ENCODE peak calls at places on chromosomes 4 and X, in five cellular contexts. One of them, this sample, is unnamed.

GRCh38 chr4:1718095-1718850 is 2.9 kb downstream of the TMEM129 start:
- DNase-seq in progenitor cell of endocrine pancreas: no peak
- DNase-seq in bronchial epithelial cell: no peak
- DNase-seq in H1: no peak
- DNase-seq in brain microvascular endothelial cell: no peak
- DNase-seq in this sample: no peak

GRCh38 chr4:111450867-111451266 is 694.4 kb upstream of the FAM241A start:
- DNase-seq in progenitor cell of endocrine pancreas: no peak
- DNase-seq in bronchial epithelial cell: no peak
- DNase-seq in H1: no peak
- DNase-seq in brain microvascular endothelial cell: no peak
- DNase-seq in this sample: no peak

GRCh38 chr4:16199132-16199531 is 27.1 kb downstream of the TAPT1 start:
- DNase-seq in progenitor cell of endocrine pancreas: no peak
- DNase-seq in bronchial epithelial cell: peak
- DNase-seq in H1: no peak
- DNase-seq in brain microvascular endothelial cell: no peak
- DNase-seq in this sample: no peak

GRCh38 chrX:104284407-104285000 is 29.8 kb upstream of the ESX1 start:
- DNase-seq in progenitor cell of endocrine pancreas: no peak
- DNase-seq in bronchial epithelial cell: no peak
- DNase-seq in H1: no peak
- DNase-seq in brain microvascular endothelial cell: no peak
- DNase-seq in this sample: no peak

GRCh38 chr4:153074501-153075255 is 129.6 kb upstream of the TRIM2 start:
- DNase-seq in progenitor cell of endocrine pancreas: no peak
- DNase-seq in bronchial epithelial cell: no peak
- DNase-seq in H1: no peak
- DNase-seq in brain microvascular endothelial cell: no peak
- DNase-seq in this sample: no peak

GRCh38 chrX:101759000-101759399 is 99.3 kb upstream of the ARMCX2 start:
- DNase-seq in progenitor cell of endocrine pancreas: no peak
- DNase-seq in bronchial epithelial cell: peak
- DNase-seq in H1: peak
- DNase-seq in brain microvascular endothelial cell: peak
- DNase-seq in this sample: no peak

GRCh38 chrX:7283741-7284140 is 135.8 kb upstream of the PUDP start:
- DNase-seq in progenitor cell of endocrine pancreas: no peak
- DNase-seq in bronchial epithelial cell: no peak
- DNase-seq in H1: no peak
- DNase-seq in brain microvascular endothelial cell: no peak
- DNase-seq in this sample: no peak

GRCh38 chr4:148162554-148162953 is 279.7 kb downstream of the NR3C2 start:
- DNase-seq in progenitor cell of endocrine pancreas: no peak
- DNase-seq in bronchial epithelial cell: no peak
- DNase-seq in H1: no peak
- DNase-seq in brain microvascular endothelial cell: no peak
- DNase-seq in this sample: no peak

GRCh38 chrX:73206366-73206765 is 8.3 kb downstream of the NAP1L2 start:
- DNase-seq in progenitor cell of endocrine pancreas: no peak
- DNase-seq in bronchial epithelial cell: no peak
- DNase-seq in H1: no peak
- DNase-seq in brain microvascular endothelial cell: no peak
- DNase-seq in this sample: no peak

GRCh38 chrX:16930392-16930791 is 16.1 kb upstream of the REPS2 start:
- DNase-seq in progenitor cell of endocrine pancreas: no peak
- DNase-seq in bronchial epithelial cell: no peak
- DNase-seq in H1: no peak
- DNase-seq in brain microvascular endothelial cell: no peak
- DNase-seq in this sample: no peak

GRCh38 chr4:134219043-134219442 is 17.5 kb upstream of the PABPC4L start:
- DNase-seq in progenitor cell of endocrine pancreas: no peak
- DNase-seq in bronchial epithelial cell: no peak
- DNase-seq in H1: no peak
- DNase-seq in brain microvascular endothelial cell: no peak
- DNase-seq in this sample: no peak

GRCh38 chr4:69060651-69061308 is 35.5 kb upstream of the UGT2B7 start:
- DNase-seq in progenitor cell of endocrine pancreas: no peak
- DNase-seq in bronchial epithelial cell: no peak
- DNase-seq in H1: no peak
- DNase-seq in brain microvascular endothelial cell: no peak
- DNase-seq in this sample: no peak

GRCh38 chr4:23966720-23967119 is 76.9 kb upstream of the PPARGC1A start:
- DNase-seq in progenitor cell of endocrine pancreas: no peak
- DNase-seq in bronchial epithelial cell: no peak
- DNase-seq in H1: no peak
- DNase-seq in brain microvascular endothelial cell: no peak
- DNase-seq in this sample: no peak

GRCh38 chrX:143768976-143769375 is 48.4 kb upstream of the SPANXN2 start:
- DNase-seq in progenitor cell of endocrine pancreas: no peak
- DNase-seq in bronchial epithelial cell: peak
- DNase-seq in H1: no peak
- DNase-seq in brain microvascular endothelial cell: no peak
- DNase-seq in this sample: no peak

GRCh38 chr4:138919094-138919936 is 96.3 kb upstream of the NOCT start:
- DNase-seq in progenitor cell of endocrine pancreas: peak
- DNase-seq in bronchial epithelial cell: peak
- DNase-seq in H1: peak
- DNase-seq in brain microvascular endothelial cell: peak
- DNase-seq in this sample: no peak

GRCh38 chr4:54100607-54101189 is 735 bp downstream of the GSX2 start:
- DNase-seq in progenitor cell of endocrine pancreas: no peak
- DNase-seq in bronchial epithelial cell: no peak
- DNase-seq in H1: peak
- DNase-seq in brain microvascular endothelial cell: no peak
- DNase-seq in this sample: no peak

GRCh38 chr4:155972098-155972497 is 18.4 kb upstream of the CTSO start:
- DNase-seq in progenitor cell of endocrine pancreas: no peak
- DNase-seq in bronchial epithelial cell: peak
- DNase-seq in H1: no peak
- DNase-seq in brain microvascular endothelial cell: peak
- DNase-seq in this sample: no peak

GRCh38 chr4:186104895-186105720 is 604 bp downstream of the FAM149A start:
- DNase-seq in progenitor cell of endocrine pancreas: peak
- DNase-seq in bronchial epithelial cell: no peak
- DNase-seq in H1: peak
- DNase-seq in brain microvascular endothelial cell: no peak
- DNase-seq in this sample: no peak

GRCh38 chrX:6777211-6778002 is 242.5 kb upstream of the VCX3A start:
- DNase-seq in progenitor cell of endocrine pancreas: no peak
- DNase-seq in bronchial epithelial cell: no peak
- DNase-seq in H1: no peak
- DNase-seq in brain microvascular endothelial cell: no peak
- DNase-seq in this sample: no peak

GRCh38 chr4:153418581-153418980 is 47.6 kb upstream of the TMEM131L start:
- DNase-seq in progenitor cell of endocrine pancreas: no peak
- DNase-seq in bronchial epithelial cell: no peak
- DNase-seq in H1: peak
- DNase-seq in brain microvascular endothelial cell: no peak
- DNase-seq in this sample: no peak

GRCh38 chr4:114659386-114660008 is 60.9 kb downstream of the UGT8 start:
- DNase-seq in progenitor cell of endocrine pancreas: peak
- DNase-seq in bronchial epithelial cell: peak
- DNase-seq in H1: peak
- DNase-seq in brain microvascular endothelial cell: peak
- DNase-seq in this sample: no peak

GRCh38 chr4:47717173-47717572 is 120.7 kb downstream of the CORIN start:
- DNase-seq in progenitor cell of endocrine pancreas: no peak
- DNase-seq in bronchial epithelial cell: no peak
- DNase-seq in H1: no peak
- DNase-seq in brain microvascular endothelial cell: no peak
- DNase-seq in this sample: no peak

GRCh38 chrX:30521440-30522182 is 56.0 kb downstream of the TASL start:
- DNase-seq in progenitor cell of endocrine pancreas: no peak
- DNase-seq in bronchial epithelial cell: peak
- DNase-seq in H1: no peak
- DNase-seq in brain microvascular endothelial cell: peak
- DNase-seq in this sample: no peak

GRCh38 chr4:84381759-84382158 is 117.3 kb downstream of the NKX6-1 start:
- DNase-seq in progenitor cell of endocrine pancreas: no peak
- DNase-seq in bronchial epithelial cell: no peak
- DNase-seq in H1: no peak
- DNase-seq in brain microvascular endothelial cell: no peak
- DNase-seq in this sample: no peak

GRCh38 chr4:186623546-186623945 is 68.2 kb upstream of the MTNR1A start:
- DNase-seq in progenitor cell of endocrine pancreas: no peak
- DNase-seq in bronchial epithelial cell: no peak
- DNase-seq in H1: no peak
- DNase-seq in brain microvascular endothelial cell: peak
- DNase-seq in this sample: no peak

GRCh38 chrX:66038115-66038514 is 1.8 kb downstream of the VSIG4 start:
- DNase-seq in progenitor cell of endocrine pancreas: no peak
- DNase-seq in bronchial epithelial cell: no peak
- DNase-seq in H1: no peak
- DNase-seq in brain microvascular endothelial cell: no peak
- DNase-seq in this sample: no peak

GRCh38 chrX:85569691-85570090 is 190.2 kb upstream of the POF1B start:
- DNase-seq in progenitor cell of endocrine pancreas: no peak
- DNase-seq in bronchial epithelial cell: no peak
- DNase-seq in H1: no peak
- DNase-seq in brain microvascular endothelial cell: no peak
- DNase-seq in this sample: no peak

GRCh38 chrX:127943570-127943969 is 108.6 kb downstream of the ACTRT1 start:
- DNase-seq in progenitor cell of endocrine pancreas: no peak
- DNase-seq in bronchial epithelial cell: no peak
- DNase-seq in H1: no peak
- DNase-seq in brain microvascular endothelial cell: no peak
- DNase-seq in this sample: no peak

GRCh38 chr4:184384056-184384809 is 90.1 kb downstream of the IRF2 start:
- DNase-seq in progenitor cell of endocrine pancreas: no peak
- DNase-seq in bronchial epithelial cell: peak
- DNase-seq in H1: no peak
- DNase-seq in brain microvascular endothelial cell: peak
- DNase-seq in this sample: no peak

GRCh38 chrX:47214435-47215077 is 3.9 kb upstream of the CDK16 start:
- DNase-seq in progenitor cell of endocrine pancreas: no peak
- DNase-seq in bronchial epithelial cell: no peak
- DNase-seq in H1: no peak
- DNase-seq in brain microvascular endothelial cell: no peak
- DNase-seq in this sample: no peak

GRCh38 chr4:28287837-28288236 is 1427.2 kb downstream of the STIM2 start:
- DNase-seq in progenitor cell of endocrine pancreas: no peak
- DNase-seq in bronchial epithelial cell: peak
- DNase-seq in H1: no peak
- DNase-seq in brain microvascular endothelial cell: peak
- DNase-seq in this sample: no peak

GRCh38 chr4:83205760-83206159 is 78.8 kb downstream of the COQ2 start:
- DNase-seq in progenitor cell of endocrine pancreas: no peak
- DNase-seq in bronchial epithelial cell: no peak
- DNase-seq in H1: no peak
- DNase-seq in brain microvascular endothelial cell: no peak
- DNase-seq in this sample: no peak

GRCh38 chr4:83204731-83205130 is 79.9 kb downstream of the COQ2 start:
- DNase-seq in progenitor cell of endocrine pancreas: no peak
- DNase-seq in bronchial epithelial cell: no peak
- DNase-seq in H1: no peak
- DNase-seq in brain microvascular endothelial cell: no peak
- DNase-seq in this sample: no peak

GRCh38 chr4:83196936-83197335 is 82.4 kb upstream of the PLAC8 start:
- DNase-seq in progenitor cell of endocrine pancreas: no peak
- DNase-seq in bronchial epithelial cell: no peak
- DNase-seq in H1: no peak
- DNase-seq in brain microvascular endothelial cell: no peak
- DNase-seq in this sample: no peak

GRCh38 chr4:83197555-83198235 is 83.2 kb upstream of the PLAC8 start:
- DNase-seq in progenitor cell of endocrine pancreas: no peak
- DNase-seq in bronchial epithelial cell: no peak
- DNase-seq in H1: no peak
- DNase-seq in brain microvascular endothelial cell: no peak
- DNase-seq in this sample: no peak

GRCh38 chr4:83201761-83202160 is 82.8 kb downstream of the COQ2 start:
- DNase-seq in progenitor cell of endocrine pancreas: no peak
- DNase-seq in bronchial epithelial cell: no peak
- DNase-seq in H1: no peak
- DNase-seq in brain microvascular endothelial cell: no peak
- DNase-seq in this sample: no peak
- TF ChIP-seq CTCF in progenitor cell of endocrine pancreas: no peak
- TF ChIP-seq CTCF in bronchial epithelial cell: no peak
- TF ChIP-seq CTCF in H1: no peak
- TF ChIP-seq CTCF in brain microvascular endothelial cell: no peak
- TF ChIP-seq CTCF in this sample: no peak

GRCh38 chrX:107627792-107628661 is at the start of gene PRPS1:
- DNase-seq in progenitor cell of endocrine pancreas: peak
- DNase-seq in bronchial epithelial cell: peak
- DNase-seq in H1: peak
- DNase-seq in brain microvascular endothelial cell: peak
- DNase-seq in this sample: peak

GRCh38 chrX:107626916-107627315 is 1.4 kb upstream of the PRPS1 start:
- DNase-seq in progenitor cell of endocrine pancreas: no peak
- DNase-seq in bronchial epithelial cell: peak
- DNase-seq in H1: no peak
- DNase-seq in brain microvascular endothelial cell: no peak
- DNase-seq in this sample: no peak

GRCh38 chrX:107630031-107630689 is 1.9 kb downstream of the PRPS1 start:
- DNase-seq in progenitor cell of endocrine pancreas: no peak
- DNase-seq in bronchial epithelial cell: no peak
- DNase-seq in H1: no peak
- DNase-seq in brain microvascular endothelial cell: no peak
- DNase-seq in this sample: no peak

GRCh38 chrX:107629533-107629909 is 1.2 kb downstream of the PRPS1 start:
- DNase-seq in progenitor cell of endocrine pancreas: no peak
- DNase-seq in bronchial epithelial cell: peak
- DNase-seq in H1: no peak
- DNase-seq in brain microvascular endothelial cell: peak
- DNase-seq in this sample: no peak

GRCh38 chrX:107628662-107629532 is 587 bp downstream of the PRPS1 start:
- DNase-seq in progenitor cell of endocrine pancreas: peak
- DNase-seq in bronchial epithelial cell: peak
- DNase-seq in H1: peak
- DNase-seq in brain microvascular endothelial cell: peak
- DNase-seq in this sample: peak
- TF ChIP-seq CTCF in progenitor cell of endocrine pancreas: no peak
- TF ChIP-seq CTCF in bronchial epithelial cell: no peak
- TF ChIP-seq CTCF in H1: no peak
- TF ChIP-seq CTCF in brain microvascular endothelial cell: no peak
- TF ChIP-seq CTCF in this sample: no peak

DNA sequence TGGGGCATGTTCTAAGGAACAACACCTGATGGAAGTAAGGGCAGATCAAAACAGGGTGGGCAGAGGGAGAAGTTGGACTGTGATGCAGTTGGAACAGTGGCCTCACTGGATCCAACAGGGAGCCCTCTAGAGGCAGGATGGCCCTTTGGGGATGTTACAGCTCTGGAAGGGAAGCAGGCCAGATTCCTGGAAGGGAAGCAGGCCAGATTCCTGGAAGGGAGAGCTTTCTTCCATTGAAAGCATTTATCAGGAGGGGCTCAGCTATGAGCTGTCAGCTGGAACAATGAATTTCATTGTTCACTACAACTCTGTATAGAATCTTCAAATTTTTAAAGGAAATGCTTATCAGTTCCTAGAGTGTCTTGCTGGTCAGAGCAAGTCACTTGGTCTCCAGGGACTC is 17.7 kb downstream of the IL15 start:
- DNase-seq in progenitor cell of endocrine pancreas: no peak
- DNase-seq in bronchial epithelial cell: peak
- DNase-seq in H1: peak
- DNase-seq in brain microvascular endothelial cell: no peak
- DNase-seq in this sample: no peak
- TF ChIP-seq CTCF in progenitor cell of endocrine pancreas: peak
- TF ChIP-seq CTCF in bronchial epithelial cell: peak
- TF ChIP-seq CTCF in H1: peak
- TF ChIP-seq CTCF in brain microvascular endothelial cell: peak
- TF ChIP-seq CTCF in this sample: no peak

GRCh38 chr4:63528592-63528991 is 880.7 kb downstream of the TECRL start:
- DNase-seq in progenitor cell of endocrine pancreas: no peak
- DNase-seq in bronchial epithelial cell: no peak
- DNase-seq in H1: no peak
- DNase-seq in brain microvascular endothelial cell: no peak
- DNase-seq in this sample: no peak
- TF ChIP-seq CTCF in progenitor cell of endocrine pancreas: peak
- TF ChIP-seq CTCF in bronchial epithelial cell: no peak
- TF ChIP-seq CTCF in H1: no peak
- TF ChIP-seq CTCF in brain microvascular endothelial cell: no peak
- TF ChIP-seq CTCF in this sample: no peak

This sample was measured in natural killer cell.